ENCODE peak calls at places on chromosomes 12 and 14, in seven cellular contexts. L is IMR-90, K is epithelial cell of esophagus, Y is stomach, F is astrocyte, P is cardiac fibroblast, H is heart right ventricle. W is an unnamed sample.
A peak's percentile ranks its signal among the peaks of the same experiment; 100 is the strongest.

GRCh38 chr12:93060666-93061413 is 131.7 kb upstream of the EEA1 start:
- DNase-seq in K (no peak), L (peak; percentile 57), Y (no peak), H (no peak), P (peak; percentile 36), F (peak; percentile 32), W (no peak)

GRCh38 chr12:49880756-49881390 is 22.8 kb downstream of the FAIM2 start:
- DNase-seq in L (no peak), F (no peak), H (no peak), P (no peak), K (no peak), Y (no peak), W (no peak)

GRCh38 chr14:76011959-76012802 is 26.6 kb downstream of the IFT43 start:
- DNase-seq in Y (no peak), P (no peak), K (no peak), L (peak; percentile 87), H (peak; percentile 21), F (peak; percentile 30), W (no peak)

GRCh38 chr14:81946808-81947798 is 413.4 kb upstream of the SEL1L start:
- DNase-seq in H (no peak), K (no peak), L (no peak), P (no peak), Y (no peak), F (peak; percentile 0), W (peak; percentile 82)

GRCh38 chr12:127077262-127078045 is 1189.5 kb upstream of the TMEM132C start:
- DNase-seq in L (no peak), P (no peak), F (no peak), H (no peak), Y (no peak), K (no peak), W (no peak)

GRCh38 chr12:19288603-19289244 is 150.6 kb upstream of the AEBP2 start:
- DNase-seq in L (peak; percentile 44), H (no peak), P (peak; percentile 69), Y (no peak), K (peak; percentile 50), F (peak; percentile 41), W (no peak)

GRCh38 chr12:49866859-49867579 is 24.1 kb upstream of the BCDIN3D start:
- DNase-seq in P (peak; percentile 67), L (peak; percentile 46), F (no peak), Y (peak; percentile 85), K (peak; percentile 69), H (peak; percentile 72), W (peak; percentile 79)

GRCh38 chr12:100672075-100672592 is 98.7 kb downstream of the GAS2L3 start:
- DNase-seq in F (no peak), P (peak; percentile 15), Y (no peak), H (peak; percentile 15), K (peak; percentile 20), L (no peak), W (peak; percentile 8)

GRCh38 chr14:22748691-22749090 is 17.8 kb upstream of the OXA1L start:
- DNase-seq in Y (no peak), L (no peak), K (no peak), H (no peak), F (no peak), P (no peak), W (no peak)

GRCh38 chr12:79689477-79690155 is 1.1 kb downstream of the PAWR start:
- DNase-seq in L (peak; percentile 55), K (peak; percentile 74), Y (peak; percentile 49), F (no peak), H (peak; percentile 37), P (peak; percentile 70), W (peak; percentile 59)

GRCh38 chr12:109504068-109504467 is 26.6 kb downstream of the UBE3B start:
- DNase-seq in Y (no peak), K (no peak), H (no peak), P (no peak), L (no peak), F (no peak), W (no peak)

GRCh38 chr12:22038734-22039133 is 7.3 kb upstream of the CMAS start:
- DNase-seq in P (no peak), Y (no peak), F (no peak), H (no peak), L (no peak), K (no peak), W (no peak)

GRCh38 chr14:30921305-30921704 is 46.9 kb downstream of the COCH start:
- DNase-seq in K (peak; percentile 41), L (peak; percentile 28), Y (no peak), F (no peak), H (no peak), P (peak; percentile 36), W (no peak)

GRCh38 chr12:69602954-69603353 is 7.8 kb downstream of the LRRC10 start:
- DNase-seq in Y (no peak), P (no peak), H (no peak), L (no peak), F (no peak), K (no peak), W (no peak)

GRCh38 chr14:24699052-24699451 is 65.1 kb upstream of the GZMB start:
- DNase-seq in K (no peak), L (no peak), H (no peak), F (no peak), Y (no peak), P (no peak), W (no peak)

GRCh38 chr14:47277703-47278102 is 397.7 kb downstream of the MDGA2 start:
- DNase-seq in L (no peak), P (no peak), K (peak; percentile 43), H (no peak), F (peak; percentile 18), Y (no peak), W (no peak)

GRCh38 chr12:1369942-1370620 is 224.3 kb downstream of the FBXL14 start:
- DNase-seq in Y (no peak), K (no peak), F (no peak), H (no peak), L (no peak), P (no peak), W (no peak)

GRCh38 chr12:66279127-66279712 is 23.1 kb upstream of the HELB start:
- DNase-seq in Y (no peak), L (peak; percentile 22), K (peak; percentile 25), H (no peak), P (peak; percentile 41), F (peak; percentile 3), W (no peak)

GRCh38 chr12:90959538-90960139 is 4.7 kb upstream of the CCER1 start:
- DNase-seq in K (peak; percentile 57), H (no peak), L (peak; percentile 58), P (peak; percentile 76), Y (no peak), F (no peak), W (no peak)

GRCh38 chr12:98002887-98003493 is 512.4 kb upstream of the TMPO start:
- DNase-seq in L (peak; percentile 1), K (peak; percentile 58), Y (peak; percentile 33), F (peak; percentile 1), P (peak; percentile 28), H (no peak), W (peak; percentile 70)

DNA sequence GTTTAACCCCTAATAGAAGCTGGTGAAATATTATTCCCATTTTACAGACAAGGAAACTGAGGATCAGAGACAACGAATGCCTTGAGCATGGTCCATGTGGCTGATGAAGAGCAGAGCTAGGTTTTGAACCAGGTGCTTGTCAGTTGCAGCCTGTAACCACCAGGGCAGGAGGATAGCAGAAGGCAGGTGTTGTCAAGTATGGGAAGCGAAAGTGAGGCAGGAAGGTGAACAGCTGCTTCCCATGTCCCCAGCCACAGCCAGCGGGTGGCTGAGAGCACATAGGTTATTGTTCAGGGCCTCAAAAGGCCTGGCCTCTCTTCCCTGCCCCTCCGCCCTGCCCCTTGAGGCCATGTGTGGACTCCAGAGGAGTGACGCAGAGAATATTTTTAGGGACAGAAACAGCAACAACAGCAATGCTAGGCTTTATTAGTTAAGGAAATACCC is 39.6 kb downstream of the IQSEC3 start:
- DNase-seq in H (no peak), Y (no peak), P (peak; percentile 32), K (no peak), F (no peak), L (no peak), W (no peak)
- TF ChIP-seq CTCF in H (peak; percentile 33), Y (no peak), P (no peak), K (no peak), F (no peak), L (no peak), W (no peak)

DNA sequence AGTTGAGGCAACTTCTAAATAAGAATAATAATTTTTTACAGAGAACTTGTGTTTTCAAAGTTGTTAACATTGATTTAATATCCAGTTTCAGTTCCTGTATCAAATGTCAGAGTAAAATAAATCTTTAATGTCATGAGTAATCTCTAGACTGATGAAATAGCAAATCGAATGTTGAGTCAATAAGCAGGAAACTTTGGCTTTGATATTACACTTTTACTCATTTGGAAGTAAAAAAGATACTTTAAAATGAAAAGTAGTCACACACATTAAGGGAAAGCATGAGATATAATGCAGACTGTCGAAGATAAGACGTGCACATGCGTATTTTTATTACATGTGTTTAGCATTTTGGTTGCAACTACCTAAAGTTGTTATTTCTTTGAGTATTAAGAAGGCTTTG is 78.2 kb upstream of the PTGDR start:
- DNase-seq in Y (no peak), L (no peak), F (no peak), K (no peak), H (no peak), P (no peak), W (no peak)
- TF ChIP-seq CTCF in Y (no peak), L (no peak), F (no peak), K (no peak), H (no peak), P (no peak), W (no peak)

DNA sequence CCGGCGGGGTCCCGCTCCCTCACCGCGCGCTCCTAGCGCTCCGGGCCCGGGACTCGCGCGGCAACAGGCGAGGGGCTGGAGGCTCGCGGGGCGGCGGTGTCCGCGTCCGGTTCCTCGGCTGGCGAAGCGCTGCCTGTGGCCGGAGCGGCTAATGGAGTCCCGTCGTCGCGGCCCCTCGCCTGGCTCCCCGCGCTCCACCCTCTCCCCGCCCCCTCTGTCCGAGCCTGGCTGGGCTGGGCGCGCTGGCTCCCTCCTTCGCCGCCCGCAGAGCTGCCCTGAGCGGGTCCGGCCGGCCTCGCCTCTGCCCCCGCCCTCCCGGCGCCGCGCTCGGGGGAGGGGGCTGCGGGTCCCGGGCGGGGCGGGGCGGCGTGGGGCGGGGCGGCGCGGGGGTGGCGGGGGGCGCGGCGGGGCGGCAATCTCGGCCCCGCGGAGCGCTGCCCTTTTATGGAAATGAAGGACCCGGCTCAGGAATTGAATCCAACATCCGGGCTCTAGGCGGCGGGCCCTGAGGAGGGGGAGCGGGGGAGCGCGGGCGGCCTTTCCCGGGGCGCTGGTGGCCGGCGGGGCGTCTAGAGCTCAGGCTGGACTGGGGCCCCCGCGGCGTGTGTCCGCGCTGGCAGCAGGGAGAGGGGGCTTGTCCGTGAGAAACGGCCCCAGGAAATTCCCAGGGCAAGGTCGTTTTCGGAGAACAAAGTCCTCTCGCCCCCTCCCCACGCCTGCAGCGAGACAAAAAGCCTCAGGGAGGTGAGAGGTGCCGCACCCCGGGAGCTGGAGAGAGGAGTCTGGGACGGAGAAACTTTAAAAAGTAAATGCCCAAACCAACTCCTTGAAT is at the start of gene FERMT2:
- DNase-seq in H (peak; percentile 92), F (peak; percentile 68), L (peak; percentile 82), K (peak; percentile 68), P (peak; percentile 88), Y (peak; percentile 86), W (peak; percentile 92)
- TF ChIP-seq CTCF in H (peak; percentile 0), F (no peak), L (no peak), K (no peak), P (no peak), Y (no peak), W (no peak)

DNA sequence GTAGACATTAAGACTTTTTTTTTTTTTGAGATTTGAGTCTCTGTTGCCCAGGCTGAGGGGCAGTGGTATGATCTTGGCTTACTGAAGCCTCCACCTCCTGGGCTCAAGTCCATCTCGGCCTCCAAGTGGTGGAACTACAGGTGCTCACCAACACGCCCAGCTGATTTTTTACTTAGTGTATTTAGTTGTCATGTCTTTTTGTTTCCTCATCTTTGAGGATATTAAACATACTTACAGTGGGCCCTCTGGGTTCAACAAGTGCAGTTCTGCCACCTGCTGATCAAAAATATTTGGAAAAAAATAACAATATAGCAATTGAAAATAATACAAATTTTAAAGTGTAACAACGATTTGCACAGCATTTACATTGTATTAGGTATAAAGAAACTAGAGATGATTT is 4.4 kb upstream of the B4GALNT1 start:
- DNase-seq in Y (no peak), P (no peak), H (no peak), F (no peak), K (no peak), L (no peak), W (no peak)
- TF ChIP-seq CTCF in Y (no peak), P (peak; percentile 4), H (peak; percentile 16), F (no peak), K (no peak), L (no peak), W (no peak)

W was measured in thyroid gland.